ENCODE peak calls at places on chromosomes 4 and X, in five cellular contexts. D is fibroblast of pulmonary artery, Y is heart left ventricle, H is astrocyte of the spinal cord, C is tibial nerve. L is an unnamed sample.
A peak's percentile ranks its signal among the peaks of the same experiment; 100 is the strongest.

GRCh38 chr4:25702848-25703247 is 47.2 kb downstream of the SLC34A2 start:
- DNase-seq in H (peak; percentile 72), C (peak; percentile 23), Y (no peak), D (peak; percentile 72), L (peak; percentile 3)

GRCh38 chr4:188976644-188977115 is 837.4 kb downstream of the TRIML1 start:
- DNase-seq in Y (no peak), H (peak; percentile 81), C (no peak), D (peak; percentile 21), L (peak; percentile 80)

GRCh38 chr4:62320612-62321011 is 1120.5 kb downstream of the ADGRL3 start:
- DNase-seq in C (no peak), Y (no peak), H (no peak), D (no peak), L (no peak)

GRCh38 chrX:4831574-4831973 is 1118.1 kb upstream of the PRKX start:
- DNase-seq in H (no peak), D (no peak), Y (no peak), C (no peak), L (no peak)

GRCh38 chr4:183175631-183176232 is 76.7 kb downstream of the WWC2 start:
- DNase-seq in H (peak; percentile 19), C (no peak), D (peak; percentile 74), Y (no peak), L (no peak)

GRCh38 chr4:18106620-18107019 is 85.1 kb upstream of the LCORL start:
- DNase-seq in C (no peak), Y (no peak), D (no peak), H (no peak), L (no peak)

GRCh38 chr4:34261799-34262314 is 1982.5 kb downstream of the ARAP2 start:
- DNase-seq in D (no peak), Y (no peak), H (no peak), C (no peak), L (no peak)

GRCh38 chrX:129609395-129609794 is 45.4 kb downstream of the APLN start:
- DNase-seq in Y (no peak), H (no peak), D (no peak), C (no peak), L (no peak)

GRCh38 chr4:139603576-139604387 is 47.8 kb upstream of the SETD7 start:
- DNase-seq in H (peak; percentile 60), Y (no peak), D (peak; percentile 76), C (peak; percentile 84), L (peak; percentile 70)

GRCh38 chrX:28549839-28550238 is 37.4 kb upstream of the IL1RAPL1 start:
- DNase-seq in C (no peak), H (no peak), D (no peak), Y (no peak), L (no peak)
- TF ChIP-seq CTCF in C (no peak), H (no peak), D (no peak), Y (no peak), L (no peak)

GRCh38 chrX:34875204-34875603 is 67.4 kb upstream of the FAM47B start:
- DNase-seq in C (no peak), H (peak; percentile 75), Y (no peak), D (peak; percentile 57), L (peak; percentile 51)

GRCh38 chrX:34879361-34879760 is 63.2 kb upstream of the FAM47B start:
- DNase-seq in Y (no peak), H (no peak), D (peak; percentile 17), C (no peak), L (no peak)

GRCh38 chrX:34873500-34874225 is 68.9 kb upstream of the FAM47B start:
- DNase-seq in Y (no peak), C (no peak), D (peak; percentile 42), H (peak; percentile 20), L (peak; percentile 12)

GRCh38 chrX:34877451-34877850 is 65.1 kb upstream of the FAM47B start:
- DNase-seq in C (no peak), H (peak; percentile 36), D (peak; percentile 20), Y (no peak), L (no peak)

GRCh38 chrX:34874763-34875162 is 67.8 kb upstream of the FAM47B start:
- DNase-seq in H (no peak), C (no peak), D (no peak), Y (no peak), L (no peak)
- H3K4me3 ChIP-seq in H (no peak overlapping the region), C (no peak overlapping the region), D (no peak overlapping the region), Y (no peak overlapping the region), L (no peak overlapping the region)

GRCh38 chr4:24514808-24515207 is 69.5 kb downstream of the DHX15 start:
- DNase-seq in C (no peak), D (no peak), H (no peak), Y (no peak), L (no peak)

GRCh38 chr4:24513718-24514117 is 70.6 kb downstream of the DHX15 start:
- DNase-seq in H (no peak), C (no peak), D (no peak), Y (no peak), L (no peak)

GRCh38 chr4:24517676-24518075 is 66.7 kb downstream of the DHX15 start:
- DNase-seq in C (no peak), D (no peak), Y (no peak), H (no peak), L (no peak)

GRCh38 chr4:24516926-24517325 is 67.4 kb downstream of the DHX15 start:
- DNase-seq in H (no peak), D (no peak), C (no peak), Y (no peak), L (no peak)

GRCh38 chr4:24515698-24516097 is 68.7 kb downstream of the DHX15 start:
- DNase-seq in C (no peak), Y (no peak), H (no peak), D (peak; percentile 16), L (no peak)
- TF ChIP-seq CTCF in C (no peak), Y (no peak), H (no peak), D (no peak), L (no peak)

DNA sequence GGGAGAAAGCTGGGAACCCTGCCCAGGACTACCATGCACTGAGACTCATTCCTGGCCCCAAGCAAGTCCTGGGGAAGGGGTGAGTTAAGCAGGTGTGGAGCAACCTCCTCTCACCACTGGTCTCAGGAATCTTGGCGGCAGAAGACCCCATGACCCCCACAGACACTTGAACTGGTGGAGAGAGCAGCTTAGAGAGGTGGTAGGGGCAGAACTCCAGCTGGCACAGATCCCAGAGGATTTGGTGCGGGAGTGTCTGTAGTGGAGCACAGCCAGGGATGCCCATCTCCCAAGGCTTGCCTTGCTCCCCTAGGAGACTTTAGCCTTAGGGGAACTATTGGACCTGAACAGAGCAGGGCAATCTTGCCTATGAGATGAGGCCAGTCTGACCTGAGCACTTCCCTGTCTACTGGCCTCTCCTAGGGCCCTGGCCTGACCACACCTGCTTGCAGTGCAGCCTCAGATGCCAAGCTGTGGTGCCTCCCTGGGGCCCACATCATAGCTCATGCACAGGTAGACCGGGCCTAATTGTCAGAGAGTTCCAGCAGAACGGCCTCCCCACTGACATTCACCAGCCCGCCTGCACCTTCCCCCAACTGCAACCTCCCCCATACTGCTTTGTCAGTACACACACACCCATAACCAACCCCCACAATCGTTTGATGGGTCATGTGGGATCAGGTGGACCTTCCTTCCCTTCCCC is 78.0 kb downstream of the NAA11 start:
- DNase-seq in C (no peak), Y (no peak), D (no peak), H (no peak), L (no peak)
- H3K4me3 ChIP-seq in C (no peak overlapping the region), Y (no peak overlapping the region), D (no peak overlapping the region), H (no peak overlapping the region), L (no peak overlapping the region)

DNA sequence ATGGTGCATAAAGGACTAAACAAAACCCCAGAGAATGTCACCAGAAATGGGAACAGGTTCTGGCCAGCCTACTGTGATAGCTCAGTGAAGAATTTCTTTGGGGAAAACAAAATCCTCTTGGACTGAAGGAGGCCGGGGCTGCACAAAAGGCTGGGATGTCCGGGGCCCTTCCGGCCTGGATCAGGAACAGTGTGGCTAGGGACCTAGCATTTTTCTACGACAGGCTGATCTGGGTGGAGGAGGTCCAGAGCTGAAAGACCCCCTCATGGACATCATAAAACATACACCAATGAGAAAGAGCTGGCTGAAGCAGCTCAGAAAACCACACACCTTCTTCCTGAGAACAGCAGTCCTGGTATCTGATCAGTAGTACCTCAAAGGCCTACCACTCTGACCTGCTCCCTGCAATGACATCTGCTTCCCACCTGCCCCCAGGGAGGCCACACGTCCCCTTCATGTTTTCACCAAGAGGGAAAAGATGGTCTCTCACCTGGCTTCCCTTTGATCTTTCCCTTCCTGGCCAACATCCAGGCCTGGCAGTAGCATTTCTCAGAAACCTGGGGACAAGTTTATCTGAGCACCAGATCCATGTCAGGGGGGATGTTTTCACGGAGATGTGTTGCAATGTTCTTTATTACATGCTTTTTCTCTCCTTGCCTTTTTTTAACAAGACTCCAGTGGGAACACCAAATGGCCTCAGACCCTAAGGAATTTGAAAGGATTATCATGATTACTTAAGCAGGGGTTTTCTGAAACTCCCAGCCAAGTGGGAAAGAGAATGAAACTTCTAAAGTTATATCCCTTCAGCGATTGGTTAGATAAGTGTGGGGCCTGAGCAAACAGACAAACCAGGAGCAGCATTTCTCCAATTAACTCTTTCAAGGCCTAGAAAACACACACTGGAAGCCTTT is 94.4 kb downstream of the BCOR start:
- DNase-seq in H (no peak), C (no peak), Y (no peak), D (peak; percentile 8), L (peak; percentile 90)
- TF ChIP-seq CTCF in H (no peak), C (no peak), Y (no peak), D (no peak), L (no peak)

GRCh38 chr4:108763226-108763593 is 357 bp upstream of the ETNPPL start:
- DNase-seq in Y (no peak), H (no peak), C (no peak), D (peak; percentile 3), L (no peak)
- H3K4me3 ChIP-seq in Y (peak overlapping the region; percentile 61), H (peak overlapping the region; percentile 45), C (peak overlapping the region; percentile 30), D (peak overlapping the region; percentile 51), L (peak overlapping the region; percentile 54)

DNA sequence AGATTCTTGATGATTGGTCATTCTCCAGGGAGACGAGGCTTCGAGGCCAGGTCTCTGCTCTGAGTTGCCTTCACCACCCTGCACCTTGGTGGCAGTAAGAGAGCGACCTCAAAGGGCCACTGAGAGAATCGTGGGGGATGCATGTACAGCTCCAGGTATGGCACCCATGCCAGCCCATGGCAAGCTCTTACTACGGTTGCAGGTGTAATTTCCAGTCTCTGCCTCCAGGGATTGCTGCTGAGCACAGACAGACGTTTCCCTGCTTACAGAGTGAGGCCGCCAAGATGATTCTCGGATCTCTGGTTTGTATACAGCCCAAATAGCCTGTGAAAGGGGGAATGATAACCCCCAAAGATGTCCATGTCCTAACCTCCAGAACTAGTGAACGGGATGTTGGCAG is 16.3 kb upstream of the DRD5 start:
- DNase-seq in H (no peak), C (no peak), Y (no peak), D (peak; percentile 42), L (no peak)
- TF ChIP-seq CTCF in H (no peak), C (no peak), Y (peak; percentile 38), D (peak; percentile 60), L (peak; percentile 8)